ENCODE peak calls at places on chromosomes 1 and 21, in eight cellular contexts. N is neural progenitor cell, Y is H54, C is NCI-H446 treated with DMSO at 0.1 percent for 48 hours, W is activated T-cell treated with anti-CD3 and anti-CD28 coated beads for 1 hour, L is left cardiac atrium, A is astrocyte of the spinal cord, G is colonic mucosa. R is an unnamed sample.

GRCh38 chr21:43825936-43826622 is 36.7 kb downstream of the RRP1 start:
- DNase-seq in C (no peak), A (no peak), W (no peak), G (no peak), N (peak), Y (no peak), L (no peak), R (no peak)

GRCh38 chr1:33654267-33654832 is 181.9 kb downstream of the ZSCAN20 start:
- DNase-seq in Y (no peak), N (peak), W (no peak), L (no peak), A (peak), G (no peak), C (no peak), R (no peak)

GRCh38 chr21:44058652-44058964 is 46.5 kb downstream of the TRAPPC10 start:
- DNase-seq in Y (no peak), N (no peak), G (no peak), W (no peak), L (no peak), A (no peak), C (no peak), R (no peak)

GRCh38 chr21:34074283-34075098 is 1.1 kb downstream of the MRPS6 start:
- DNase-seq in G (peak), N (peak), Y (no peak), A (no peak), L (no peak), W (no peak), C (no peak), R (peak)

GRCh38 chr1:109628540-109629321 is 9.1 kb downstream of the AMPD2 start:
- DNase-seq in W (no peak), G (peak), C (no peak), Y (peak), L (no peak), N (no peak), A (peak), R (no peak)

GRCh38 chr1:203299180-203299579 is 6.1 kb upstream of the BTG2 start:
- DNase-seq in G (no peak), N (no peak), C (no peak), W (no peak), L (no peak), Y (no peak), A (no peak), R (no peak)

GRCh38 chr1:37161171-37161570 is 126.9 kb upstream of the GRIK3 start:
- DNase-seq in W (no peak), C (no peak), N (no peak), G (no peak), Y (no peak), A (no peak), L (no peak), R (no peak)

GRCh38 chr1:54564312-54565112 is 16.5 kb downstream of the ACOT11 start:
- DNase-seq in N (no peak), A (no peak), C (no peak), L (no peak), W (no peak), G (peak), Y (no peak), R (peak)

GRCh38 chr1:222071313-222071886 is 329.5 kb upstream of the DUSP10 start:
- DNase-seq in L (no peak), N (peak), C (peak), W (no peak), Y (no peak), G (no peak), A (peak), R (no peak)

GRCh38 chr1:63124666-63125191 is 197.6 kb upstream of the FOXD3 start:
- DNase-seq in N (no peak), W (no peak), L (no peak), Y (no peak), G (no peak), A (peak), C (no peak), R (no peak)

GRCh38 chr1:196535727-196536126 is 72.5 kb downstream of the KCNT2 start:
- DNase-seq in N (peak), L (no peak), G (no peak), C (no peak), A (peak), Y (no peak), W (no peak), R (no peak)

GRCh38 chr1:186595969-186596368 is 84.3 kb downstream of the PTGS2 start:
- DNase-seq in Y (no peak), A (no peak), N (no peak), G (no peak), W (no peak), C (no peak), L (no peak), R (no peak)

GRCh38 chr1:220813013-220813412 is 26.3 kb downstream of the MTARC1 start:
- DNase-seq in G (no peak), N (no peak), L (no peak), A (no peak), W (no peak), Y (no peak), C (no peak), R (no peak)

GRCh38 chr21:28277324-28277723 is 715.4 kb downstream of the LTN1 start:
- DNase-seq in L (no peak), C (no peak), Y (no peak), W (no peak), A (no peak), G (no peak), N (no peak), R (no peak)

GRCh38 chr21:36976882-36977651 is 10.6 kb upstream of the HLCS start:
- DNase-seq in N (peak), L (no peak), Y (no peak), A (peak), C (peak), G (no peak), W (no peak), R (no peak)

GRCh38 chr1:21264913-21265312 is 25.4 kb downstream of the ECE1 start:
- DNase-seq in C (no peak), G (no peak), N (no peak), Y (no peak), W (no peak), A (peak), L (no peak), R (no peak)

GRCh38 chr1:86741947-86742572 is 37.7 kb downstream of the SH3GLB1 start:
- DNase-seq in C (peak), W (peak), G (no peak), N (peak), L (no peak), Y (no peak), A (peak), R (peak)

GRCh38 chr1:119046429-119047039 is 58.4 kb upstream of the TBX15 start:
- DNase-seq in L (peak), Y (no peak), W (no peak), N (no peak), C (peak), A (peak), G (no peak), R (no peak)

R was measured in naive thymus-derived CD8-positive, alpha-beta T cell.